ENCODE peak calls at places on chromosome 2, in five cellular contexts. V is COLO829; L is hypothalamus; R is effector memory CD4-positive, alpha-beta T cell; H is activated CD4-positive, alpha-beta memory T cell treated with anti-CD3 and anti-CD28 coated beads, Interleukin-2, amount 10 ng/mL, durations not matched to agents 7 days and 5 days. T is an unnamed sample.
A peak's percentile ranks its signal among the peaks of the same experiment; 100 is the strongest.

GRCh38 chr2:236955675-236956618 is 129.7 kb upstream of the COPS8 start:
- DNase-seq in V (no peak), L (no peak), R (no peak), H (peak; percentile 34), T (peak; percentile 93)

GRCh38 chr2:665340-666073 is 11.7 kb downstream of the TMEM18 start:
- DNase-seq in V (no peak), L (no peak), R (no peak), H (no peak), T (no peak)

GRCh38 chr2:224884188-224884587 is 158.1 kb downstream of the DOCK10 start:
- DNase-seq in V (no peak), L (no peak), R (no peak), H (no peak), T (peak; percentile 46)

GRCh38 chr2:45236268-45236667 is 227.0 kb upstream of the SIX2 start:
- DNase-seq in V (no peak), L (no peak), R (no peak), H (no peak), T (no peak)

GRCh38 chr2:71360434-71360975 is 28.9 kb downstream of the ZNF638 start:
- DNase-seq in V (no peak), L (no peak), R (no peak), H (no peak), T (no peak)

GRCh38 chr2:28716265-28716865 is 35.3 kb upstream of the PPP1CB start:
- DNase-seq in V (peak; percentile 51), L (no peak), R (no peak), H (no peak), T (peak; percentile 98)

GRCh38 chr2:153519260-153519875 is 40.8 kb upstream of the RPRM start:
- DNase-seq in V (peak; percentile 24), L (no peak), R (peak; percentile 4), H (peak; percentile 49), T (peak; percentile 42)

GRCh38 chr2:215668329-215668728 is 232.5 kb upstream of the FN1 start:
- DNase-seq in V (no peak), L (no peak), R (no peak), H (no peak), T (no peak)

GRCh38 chr2:83823238-83823637 is 635.8 kb downstream of the SUCLG1 start:
- DNase-seq in V (no peak), L (no peak), R (no peak), H (no peak), T (no peak)

GRCh38 chr2:66569321-66569851 is 134.5 kb downstream of the MEIS1 start:
- DNase-seq in V (peak; percentile 46), L (no peak), R (no peak), H (no peak), T (peak; percentile 97)

GRCh38 chr2:24885221-24886113 is 34.6 kb downstream of the ADCY3 start:
- DNase-seq in V (no peak), L (no peak), R (no peak), H (no peak), T (peak; percentile 50)

GRCh38 chr2:120053891-120054290 is 41.0 kb downstream of the EPB41L5 start:
- DNase-seq in V (no peak), L (no peak), R (no peak), H (no peak), T (peak; percentile 71)

GRCh38 chr2:75429036-75429435 is 131.7 kb downstream of the EVA1A start:
- DNase-seq in V (no peak), L (no peak), R (no peak), H (no peak), T (no peak)

GRCh38 chr2:176338395-176338794 is 69.2 kb downstream of the MTX2 start:
- DNase-seq in V (no peak), L (no peak), R (no peak), H (no peak), T (no peak)

GRCh38 chr2:196987654-196988364 is 61.3 kb upstream of the PGAP1 start:
- DNase-seq in V (peak; percentile 90), L (no peak), R (no peak), H (peak; percentile 47), T (peak; percentile 98)

GRCh38 chr2:238593678-238594077 is 167.0 kb downstream of the ASB1 start:
- DNase-seq in V (no peak), L (no peak), R (no peak), H (no peak), T (no peak)

GRCh38 chr2:38599706-38600105 is 3.0 kb downstream of the HNRNPLL start:
- DNase-seq in V (no peak), L (no peak), R (no peak), H (no peak), T (peak; percentile 41)

GRCh38 chr2:204005940-204006721 is 69.6 kb downstream of the ICOS start:
- DNase-seq in V (no peak), L (no peak), R (no peak), H (no peak), T (no peak)

GRCh38 chr2:119294671-119295070 is 71.0 kb downstream of the STEAP3 start:
- DNase-seq in V (no peak), L (no peak), R (no peak), H (no peak), T (no peak)

GRCh38 chr2:240568678-240569522 is 616 bp downstream of the RNPEPL1 start:
- DNase-seq in V (no peak), L (no peak), R (peak; percentile 39), H (peak; percentile 56), T (peak; percentile 60)

GRCh38 chr2:159202568-159203071 is 83.9 kb downstream of the WDSUB1 start:
- DNase-seq in V (no peak), L (no peak), R (no peak), H (no peak), T (peak; percentile 100)

GRCh38 chr2:180337136-180337535 is 330.0 kb upstream of the CWC22 start:
- DNase-seq in V (no peak), L (no peak), R (no peak), H (no peak), T (no peak)

GRCh38 chr2:145593280-145593679 is 1073.4 kb upstream of the ZEB2 start:
- DNase-seq in V (no peak), L (no peak), R (no peak), H (no peak), T (no peak)

GRCh38 chr2:44290271-44290670 is 15.0 kb downstream of the SLC3A1 start:
- DNase-seq in V (no peak), L (no peak), R (no peak), H (no peak), T (peak; percentile 83)

GRCh38 chr2:189293164-189293563 is 113.6 kb upstream of the COL5A2 start:
- DNase-seq in V (no peak), L (no peak), R (no peak), H (no peak), T (peak; percentile 94)

GRCh38 chr2:212843409-212844199 is 305.0 kb upstream of the ERBB4 start:
- DNase-seq in V (peak; percentile 21), L (no peak), R (no peak), H (no peak), T (peak; percentile 72)

GRCh38 chr2:24863636-24864035 is 56.4 kb downstream of the ADCY3 start:
- DNase-seq in V (no peak), L (no peak), R (no peak), H (no peak), T (no peak)

GRCh38 chr2:180324191-180324590 is 317.1 kb upstream of the CWC22 start:
- DNase-seq in V (no peak), L (no peak), R (no peak), H (no peak), T (peak; percentile 19)

GRCh38 chr2:197209742-197210408 is 100.7 kb downstream of the ANKRD44 start:
- DNase-seq in V (no peak), L (no peak), R (peak; percentile 27), H (peak; percentile 57), T (no peak)

GRCh38 chr2:201264472-201265173 is 4.3 kb downstream of the CASP8 start:
- DNase-seq in V (no peak), L (no peak), R (no peak), H (no peak), T (no peak)

GRCh38 chr2:240387669-240388358 is 47.6 kb upstream of the GPC1 start:
- DNase-seq in V (peak; percentile 63), L (no peak), R (no peak), H (no peak), T (peak; percentile 90)

GRCh38 chr2:65483763-65484162 is 51.4 kb upstream of the SPRED2 start:
- DNase-seq in V (no peak), L (no peak), R (no peak), H (no peak), T (peak; percentile 8)

T was measured in mesenchymal stem cell.